ENCODE peak calls at places on chromosomes 3 and 15, in five cellular contexts. Q, T, S, P and K are unnamed samples.

GRCh38 chr3:58032186-58032585 is 24.0 kb downstream of the FLNB start:
- DNase-seq in T (no peak), S (no peak), P (no peak), Q (no peak), K (peak)

GRCh38 chr3:188149587-188149986 is 4.4 kb upstream of the LPP start:
- DNase-seq in S (no peak), P (no peak), T (no peak), Q (no peak), K (no peak)

GRCh38 chr3:52498134-52499054 is 3.3 kb downstream of the STAB1 start:
- DNase-seq in Q (no peak), P (peak), S (no peak), T (no peak), K (peak)

GRCh38 chr15:83282859-83283812 is 1.3 kb downstream of the BNC1 start:
- DNase-seq in P (no peak), Q (peak), T (no peak), S (no peak), K (no peak)

GRCh38 chr15:71448688-71449114 is 333.4 kb downstream of the THSD4 start:
- DNase-seq in P (peak), T (peak), S (no peak), Q (peak), K (peak)

GRCh38 chr3:122183893-122184590 is 574 bp downstream of the CASR start:
- DNase-seq in P (no peak), Q (peak), T (no peak), S (no peak), K (no peak)

GRCh38 chr15:74782596-74783071 is 754 bp downstream of the CSK start:
- DNase-seq in P (no peak), Q (no peak), S (no peak), T (no peak), K (no peak)

GRCh38 chr3:2303567-2303966 is 204.9 kb downstream of the CNTN4 start:
- DNase-seq in S (no peak), P (no peak), T (no peak), Q (no peak), K (no peak)

GRCh38 chr15:89187911-89188514 is 33.4 kb downstream of the RLBP1 start:
- DNase-seq in Q (no peak), T (no peak), S (no peak), P (no peak), K (peak)

GRCh38 chr3:66904816-66905543 is 93.1 kb upstream of the KBTBD8 start:
- DNase-seq in Q (no peak), S (no peak), T (no peak), P (no peak), K (peak)

GRCh38 chr15:28004143-28005003 is 94.7 kb downstream of the OCA2 start:
- DNase-seq in Q (no peak), T (no peak), S (no peak), P (no peak), K (no peak)

GRCh38 chr3:189457201-189457607 is 174.0 kb upstream of the TP63 start:
- DNase-seq in P (no peak), Q (no peak), T (no peak), S (no peak), K (no peak)

GRCh38 chr3:171457263-171458055 is 2.7 kb downstream of the TNIK start:
- DNase-seq in Q (no peak), S (no peak), P (no peak), T (no peak), K (no peak)

GRCh38 chr3:154095832-154096421 is 25.3 kb upstream of the ARHGEF26 start:
- DNase-seq in S (no peak), Q (no peak), P (no peak), T (peak), K (peak)

GRCh38 chr3:15309662-15310335 is 22.6 kb downstream of the SH3BP5 start:
- DNase-seq in Q (no peak), T (no peak), P (no peak), S (no peak), K (no peak)
- H3K27ac ChIP-seq in Q (peak), T (peak), P (peak), S (peak), K (peak)

GRCh38 chr3:160129459-160130061 is 95.7 kb upstream of the C3orf80 start:
- DNase-seq in P (no peak), T (peak), Q (no peak), S (peak), K (peak)
- TF ChIP-seq RCOR1 in P (no peak), T (peak), Q (no peak), S (no peak), K (peak)

DNA sequence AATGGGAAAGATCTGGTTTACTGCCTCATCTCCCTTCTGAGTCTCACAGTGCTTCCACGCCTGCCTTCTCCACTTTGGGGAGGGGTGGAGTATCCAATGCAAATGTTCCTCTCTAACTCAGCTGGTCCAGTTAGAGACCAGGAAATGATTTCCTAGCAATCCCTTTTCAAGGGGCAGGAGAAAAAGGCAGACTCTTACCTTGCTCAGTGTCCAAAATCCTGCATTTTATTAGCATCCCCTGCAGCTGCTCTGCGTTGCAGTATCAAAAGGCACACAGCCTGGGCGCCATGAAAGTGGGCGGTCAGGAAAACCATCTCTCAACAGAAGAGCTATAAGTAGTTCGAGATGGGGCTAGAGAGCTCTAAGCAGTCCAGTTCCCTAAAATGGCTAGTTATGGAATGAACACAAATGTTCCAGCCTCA is 451.6 kb downstream of the FOXP1 start:
- DNase-seq in Q (no peak), P (no peak), T (no peak), S (no peak), K (no peak)
- H3K27ac ChIP-seq in Q (no peak), P (peak), T (peak), S (no peak), K (no peak)

DNA sequence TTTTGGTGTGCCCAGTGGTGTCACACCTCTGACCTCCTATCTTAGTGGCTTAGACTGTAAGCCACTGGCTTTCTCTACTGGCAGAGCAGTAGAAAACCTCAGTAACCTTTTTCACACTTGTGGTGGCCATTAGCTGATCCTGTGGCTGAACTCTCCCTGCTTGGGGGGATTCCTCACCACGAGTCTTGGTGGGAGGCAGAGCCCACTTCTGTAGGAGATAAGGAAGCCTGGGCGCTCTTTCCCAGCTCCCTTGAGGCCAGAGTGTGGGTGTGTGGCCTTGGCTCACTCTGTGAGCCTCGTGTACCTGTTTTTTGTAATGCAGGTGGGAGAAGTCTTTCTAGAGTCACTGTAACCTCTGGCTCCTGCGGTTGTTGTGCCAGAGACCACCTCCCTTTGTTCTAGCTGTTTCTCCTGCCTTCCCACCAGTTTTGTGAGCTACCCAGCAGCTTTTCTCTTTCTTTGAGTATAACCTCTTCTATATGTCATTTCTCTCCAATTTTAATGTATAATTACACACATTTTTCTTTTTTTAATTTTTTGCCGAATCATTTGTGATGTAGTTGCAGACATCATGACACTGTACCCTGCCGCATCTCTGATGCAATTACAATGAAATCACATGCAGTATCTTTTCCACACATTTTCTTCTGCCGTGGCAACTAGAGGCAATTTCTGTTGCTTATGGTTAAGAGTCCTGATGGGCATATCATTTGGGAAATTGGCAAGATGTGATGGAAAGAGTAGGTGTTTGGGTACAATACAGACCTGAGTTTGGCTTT is 13.8 kb downstream of the XCR1 start:
- DNase-seq in T (no peak), Q (no peak), S (no peak), P (no peak), K (no peak)
- TF ChIP-seq RCOR1 in T (no peak), Q (no peak), S (no peak), P (no peak), K (no peak)

DNA sequence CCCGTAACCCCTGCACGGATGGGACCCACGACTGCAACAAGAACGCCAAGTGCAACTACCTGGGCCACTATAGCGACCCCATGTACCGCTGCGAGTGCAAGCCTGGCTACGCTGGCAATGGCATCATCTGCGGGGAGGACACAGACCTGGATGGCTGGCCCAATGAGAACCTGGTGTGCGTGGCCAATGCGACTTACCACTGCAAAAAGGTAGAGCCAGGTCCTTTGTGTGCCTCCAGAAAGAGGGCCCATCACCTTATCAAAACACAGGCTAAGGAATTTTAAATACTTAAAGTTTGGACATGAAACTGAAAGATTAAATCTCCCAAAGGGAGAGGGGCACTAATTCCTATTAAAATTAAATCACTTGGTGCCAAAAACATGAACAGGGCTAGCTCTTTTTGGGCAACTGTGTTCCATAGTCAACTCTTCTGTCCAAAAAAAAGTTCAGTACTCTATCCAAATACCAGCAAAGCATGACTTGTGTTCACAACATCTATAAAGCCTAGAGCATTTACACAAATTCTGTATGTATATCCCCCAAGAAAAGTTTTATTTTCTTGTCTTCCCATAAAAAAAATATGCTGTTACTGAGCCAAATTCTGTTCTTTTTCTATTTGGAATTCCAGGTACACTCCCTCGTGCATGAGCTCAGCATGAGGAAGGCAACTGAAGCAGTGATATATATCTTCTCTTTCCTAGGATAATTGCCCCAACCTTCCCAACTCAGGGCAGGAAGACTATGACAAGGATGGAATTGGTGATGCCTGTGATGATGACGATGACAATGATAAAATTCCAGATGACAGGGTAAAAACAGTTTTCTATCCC is 9.2 kb downstream of the THBS1 start:
- DNase-seq in P (no peak), Q (no peak), T (no peak), S (no peak), K (peak)
- H3K27ac ChIP-seq in P (no peak), Q (no peak), T (no peak), S (no peak), K (no peak)

GRCh38 chr3:25292604-25293003 is 135.5 kb upstream of the RARB start:
- DNase-seq in P (no peak), T (no peak), Q (no peak), S (no peak), K (no peak)

GRCh38 chr3:25294406-25294805 is 133.7 kb upstream of the RARB start:
- DNase-seq in T (no peak), S (no peak), Q (no peak), P (no peak), K (no peak)

GRCh38 chr3:25289663-25290062 is 138.4 kb upstream of the RARB start:
- DNase-seq in P (no peak), T (no peak), S (no peak), Q (no peak), K (no peak)

GRCh38 chr3:25293736-25294135 is 134.3 kb upstream of the RARB start:
- DNase-seq in S (no peak), P (no peak), T (peak), Q (no peak), K (no peak)

DNA sequence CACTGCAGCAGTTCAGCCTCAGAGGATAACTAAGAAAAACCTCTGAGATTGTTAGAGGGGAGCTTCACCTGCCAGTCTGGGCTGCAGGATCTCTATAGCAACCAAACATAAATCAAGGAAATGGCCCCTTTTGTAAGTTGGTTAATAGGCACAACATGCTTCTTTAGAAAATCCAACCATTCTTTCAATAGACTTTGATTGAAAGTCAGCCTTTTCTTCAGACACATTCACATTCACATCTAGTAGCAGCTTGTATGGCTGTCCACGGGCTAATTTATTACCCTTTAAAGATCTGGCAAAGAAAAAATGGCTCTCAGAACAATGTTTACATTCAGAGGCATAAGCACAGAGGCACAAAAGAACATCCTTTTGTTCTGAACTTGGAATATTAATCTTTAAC is 136.5 kb upstream of the RARB start:
- DNase-seq in S (no peak), Q (no peak), T (no peak), P (no peak), K (no peak)
- TF ChIP-seq RCOR1 in S (no peak), Q (no peak), T (no peak), P (no peak), K (no peak)

DNA sequence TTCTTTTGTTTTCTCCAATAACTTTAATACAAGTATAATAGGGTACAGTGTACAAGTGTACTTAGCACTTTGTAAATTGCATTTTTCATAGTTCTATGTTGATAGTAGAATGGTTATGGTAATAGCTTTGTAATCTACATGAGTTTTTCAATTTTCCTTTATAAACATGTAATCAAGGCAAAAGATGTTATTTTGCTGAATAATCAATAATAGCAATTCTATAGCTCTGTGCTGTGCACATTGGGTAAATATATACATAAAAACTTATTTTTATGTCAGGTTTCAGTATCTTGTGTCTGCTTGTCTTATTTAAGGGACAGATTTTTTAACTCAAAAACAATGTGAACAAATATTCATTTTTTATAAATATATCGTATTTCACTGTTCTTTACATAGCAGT is 214.8 kb upstream of the STAC start:
- DNase-seq in P (no peak), S (no peak), Q (no peak), T (no peak), K (no peak)
- H3K27ac ChIP-seq in P (no peak), S (no peak), Q (no peak), T (no peak), K (no peak)